ENCODE peak calls at places on chromosome 19, in ten cellular contexts. N is lower lobe of right lung, G is HFF-Myc, T is fibroblast of the aortic adventitia, D is NB4, W is psoas muscle, C is fibroblast of lung, R is heart left ventricle, O is AG10803, F is heart right ventricle. K is an unnamed sample.
A peak's percentile ranks its signal among the peaks of the same experiment; 100 is the strongest.

GRCh38 chr19:2249880-2250764 is 999 bp downstream of the AMH start:
- DNase-seq in N (no peak), G (no peak), T (no peak), D (no peak), W (no peak), C (no peak), R (no peak), O (no peak), F (no peak), K (no peak)

GRCh38 chr19:16207063-16207462 is 9.4 kb downstream of the AP1M1 start:
- DNase-seq in N (no peak), G (no peak), T (no peak), D (no peak), W (no peak), C (no peak), R (no peak), O (no peak), F (no peak), K (no peak)

GRCh38 chr19:53927745-53928144 is 18.7 kb downstream of the CACNG7 start:
- DNase-seq in N (no peak), G (peak; percentile 43), T (peak; percentile 77), D (peak; percentile 64), W (no peak), C (peak; percentile 58), R (no peak), O (peak; percentile 57), F (no peak), K (peak; percentile 69)

GRCh38 chr19:4488496-4488895 is 16.4 kb downstream of the HDGFL2 start:
- DNase-seq in N (no peak), G (no peak), T (no peak), D (no peak), W (no peak), C (no peak), R (no peak), O (no peak), F (no peak), K (no peak)

GRCh38 chr19:4374451-4375163 is 25.7 kb downstream of the SH3GL1 start:
- DNase-seq in N (peak; percentile 74), G (no peak), T (peak; percentile 92), D (peak; percentile 85), W (peak; percentile 92), C (peak; percentile 86), R (peak; percentile 91), O (peak; percentile 93), F (peak; percentile 81), K (no peak)

GRCh38 chr19:8149261-8150094 is at the start of gene FBN3:
- DNase-seq in N (no peak), G (no peak), T (no peak), D (no peak), W (no peak), C (no peak), R (no peak), O (no peak), F (no peak), K (no peak)

GRCh38 chr19:42323852-42324654 is 1.4 kb upstream of the MEGF8 start:
- DNase-seq in N (no peak), G (no peak), T (no peak), D (peak; percentile 42), W (no peak), C (no peak), R (peak; percentile 31), O (no peak), F (no peak), K (no peak)

GRCh38 chr19:19132912-19133311 is 5.4 kb downstream of the TMEM161A start:
- DNase-seq in N (no peak), G (no peak), T (no peak), D (no peak), W (no peak), C (no peak), R (no peak), O (no peak), F (no peak), K (no peak)

GRCh38 chr19:55079400-55080038 is 3.9 kb downstream of the EPS8L1 start:
- DNase-seq in N (no peak), G (no peak), T (no peak), D (no peak), W (no peak), C (no peak), R (no peak), O (no peak), F (no peak), K (no peak)

GRCh38 chr19:5621945-5622464 is 571 bp downstream of the SAFB2 start:
- DNase-seq in N (no peak), G (no peak), T (peak; percentile 9), D (no peak), W (peak; percentile 37), C (no peak), R (peak; percentile 50), O (no peak), F (peak; percentile 21), K (no peak)

GRCh38 chr19:54674021-54674617 is 11.3 kb downstream of the LILRB4 start:
- DNase-seq in N (no peak), G (no peak), T (peak; percentile 13), D (peak; percentile 61), W (no peak), C (no peak), R (no peak), O (peak; percentile 23), F (no peak), K (peak; percentile 51)

DNA sequence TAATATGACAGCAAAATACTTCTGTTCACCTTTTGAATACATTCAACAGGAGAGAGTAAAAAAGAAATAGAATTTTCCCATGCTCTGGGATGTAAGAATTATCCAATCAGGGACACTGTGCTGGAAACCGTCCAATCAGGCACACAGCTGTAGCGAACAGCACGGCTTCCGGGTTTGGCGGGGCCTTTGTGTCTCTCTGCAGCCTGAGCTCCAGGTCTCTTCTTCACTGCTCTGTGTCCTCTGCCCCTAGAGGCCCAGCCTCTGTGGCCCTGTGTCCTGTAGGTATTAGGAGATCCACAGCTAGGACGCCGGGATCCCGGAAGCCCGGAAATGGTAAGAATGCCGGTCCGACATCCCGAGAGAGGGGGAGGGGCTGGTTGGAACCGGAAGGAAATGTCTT is 92.7 kb downstream of the ZNF737 start:
- DNase-seq in N (peak; percentile 41), G (no peak), T (no peak), D (no peak), W (no peak), C (no peak), R (no peak), O (no peak), F (no peak), K (no peak)
- H3K4me3 ChIP-seq in N (no peak overlapping the region), G (no peak overlapping the region), T (no peak overlapping the region), D (no peak overlapping the region), W (no peak overlapping the region), C (no peak overlapping the region), R (no peak overlapping the region), O (no peak overlapping the region), F (no peak overlapping the region), K (no peak overlapping the region)

GRCh38 chr19:45717131-45717982 is 13.3 kb downstream of the FBXO46 start:
- DNase-seq in N (peak; percentile 99), G (peak; percentile 97), T (peak; percentile 98), D (peak; percentile 98), W (peak; percentile 99), C (peak; percentile 98), R (peak; percentile 100), O (peak; percentile 99), F (peak; percentile 99), K (peak; percentile 99)

GRCh38 chr19:45715139-45715538 is 15.6 kb downstream of the FBXO46 start:
- DNase-seq in N (no peak), G (no peak), T (no peak), D (no peak), W (no peak), C (no peak), R (no peak), O (no peak), F (no peak), K (no peak)

GRCh38 chr19:45713141-45713540 is 17.6 kb downstream of the FBXO46 start:
- DNase-seq in N (no peak), G (no peak), T (no peak), D (no peak), W (no peak), C (no peak), R (no peak), O (no peak), F (no peak), K (no peak)

GRCh38 chr19:45717983-45718650 is 12.6 kb downstream of the FBXO46 start:
- DNase-seq in N (no peak), G (no peak), T (no peak), D (no peak), W (no peak), C (no peak), R (no peak), O (no peak), F (no peak), K (no peak)

GRCh38 chr19:45716314-45717130 is 14.2 kb downstream of the FBXO46 start:
- DNase-seq in N (no peak), G (no peak), T (peak; percentile 32), D (peak; percentile 9), W (no peak), C (no peak), R (no peak), O (peak; percentile 31), F (no peak), K (no peak)
- H3K4me3 ChIP-seq in N (peak overlapping the region; percentile 64), G (peak overlapping the region; percentile 83), T (peak overlapping the region; percentile 88), D (peak overlapping the region; percentile 69), W (peak overlapping the region; percentile 84), C (peak overlapping the region; percentile 97), R (peak overlapping the region; percentile 61), O (peak overlapping the region; percentile 89), F (peak overlapping the region; percentile 69), K (peak overlapping the region; percentile 77)

GRCh38 chr19:17605117-17605516 is 49.7 kb downstream of the COLGALT1 start:
- DNase-seq in N (no peak), G (no peak), T (no peak), D (no peak), W (no peak), C (no peak), R (no peak), O (no peak), F (no peak), K (no peak)

GRCh38 chr19:17606786-17607185 is 51.3 kb downstream of the COLGALT1 start:
- DNase-seq in N (no peak), G (no peak), T (no peak), D (no peak), W (no peak), C (no peak), R (no peak), O (no peak), F (no peak), K (no peak)

GRCh38 chr19:17607936-17608335 is 52.5 kb downstream of the COLGALT1 start:
- DNase-seq in N (no peak), G (no peak), T (no peak), D (no peak), W (no peak), C (no peak), R (no peak), O (no peak), F (no peak), K (no peak)

GRCh38 chr19:17604372-17605025 is 49.0 kb downstream of the COLGALT1 start:
- DNase-seq in N (no peak), G (no peak), T (no peak), D (no peak), W (no peak), C (no peak), R (no peak), O (no peak), F (no peak), K (no peak)

GRCh38 chr19:17605761-17606745 is 50.6 kb downstream of the COLGALT1 start:
- DNase-seq in N (peak; percentile 92), G (peak; percentile 46), T (peak; percentile 60), D (peak; percentile 84), W (peak; percentile 69), C (peak; percentile 55), R (peak; percentile 73), O (peak; percentile 47), F (peak; percentile 67), K (peak; percentile 87)
- H3K4me3 ChIP-seq in N (peak overlapping the region; percentile 52), G (peak overlapping the region; percentile 30), T (peak overlapping the region; percentile 53), D (no peak overlapping the region), W (peak overlapping the region; percentile 52), C (peak overlapping the region; percentile 33), R (peak overlapping the region; percentile 7), O (peak overlapping the region; percentile 36), F (peak overlapping the region; percentile 46), K (peak overlapping the region; percentile 52)

GRCh38 chr19:50435221-50435620 is 2.5 kb downstream of the MYBPC2 start:
- DNase-seq in N (no peak), G (no peak), T (no peak), D (no peak), W (no peak), C (no peak), R (no peak), O (no peak), F (no peak), K (no peak)
- H3K4me3 ChIP-seq in N (no peak overlapping the region), G (no peak overlapping the region), T (no peak overlapping the region), D (no peak overlapping the region), W (peak overlapping the region; percentile 51), C (no peak overlapping the region), R (no peak overlapping the region), O (no peak overlapping the region), F (no peak overlapping the region), K (no peak overlapping the region)

K was measured in Jurkat, Clone E6-1.